ENCODE peak calls at places on chromosomes 2 and 18, in ten cellular contexts. O is PC-3; T is T-helper 2 cell treated with Interferon-gamma antibody and Interleukin-4, amounts not matched to agents 5 μg/mL and 100 μg/mL, for 36 hours; L is kidney; J is 8988T; R is skeletal muscle cell; V is stimulated activated CD8-positive, alpha-beta memory T cell treated with anti-CD3 and anti-CD28 coated beads, Interleukin-2, amount 100 ng/mL, for 48 hours; N is T-helper 1 cell; U is substantia nigra; S is anterior cingulate cortex. Y is an unnamed sample.
A peak's percentile ranks its signal among the peaks of the same experiment; 100 is the strongest.

GRCh38 chr2:64324746-64325410 is 129.1 kb upstream of the LGALSL start:
- DNase-seq in O (no peak), T (no peak), L (no peak), J (no peak), R (no peak), V (no peak), N (no peak), U (no peak), S (no peak), Y (no peak)

GRCh38 chr2:109065335-109065734 is 63.7 kb upstream of the SH3RF3 start:
- DNase-seq in O (no peak), T (no peak), L (no peak), J (no peak), R (no peak), V (no peak), N (no peak), U (no peak), S (peak; percentile 8), Y (peak; percentile 7)

GRCh38 chr2:55099493-55099877 is 49.2 kb upstream of the RTN4 start:
- DNase-seq in O (no peak), T (no peak), L (no peak), J (no peak), R (no peak), V (no peak), N (no peak), U (no peak), S (no peak), Y (no peak)

GRCh38 chr2:241508240-241508509 is 209 bp downstream of the STK25 start:
- DNase-seq in O (no peak), T (no peak), L (no peak), J (no peak), R (no peak), V (no peak), N (no peak), U (no peak), S (no peak), Y (no peak)

GRCh38 chr18:39200153-39200552 is 1634.6 kb upstream of the CELF4 start:
- DNase-seq in O (no peak), T (no peak), L (no peak), J (no peak), R (no peak), V (no peak), N (no peak), U (no peak), S (no peak), Y (no peak)

GRCh38 chr2:212532585-212532984 is 6.0 kb downstream of the ERBB4 start:
- DNase-seq in O (no peak), T (no peak), L (no peak), J (no peak), R (no peak), V (no peak), N (no peak), U (no peak), S (no peak), Y (no peak)

GRCh38 chr2:27029051-27029450 is 3.7 kb upstream of the TMEM214 start:
- DNase-seq in O (no peak), T (no peak), L (no peak), J (no peak), R (no peak), V (no peak), N (no peak), U (no peak), S (no peak), Y (no peak)

GRCh38 chr2:178482437-178482836 is 2.2 kb downstream of the PLEKHA3 start:
- DNase-seq in O (no peak), T (peak; percentile 7), L (no peak), J (no peak), R (no peak), V (no peak), N (peak; percentile 41), U (no peak), S (no peak), Y (no peak)

GRCh38 chr2:137857871-137858270 is 106.4 kb upstream of the HNMT start:
- DNase-seq in O (peak; percentile 31), T (no peak), L (no peak), J (no peak), R (no peak), V (no peak), N (no peak), U (no peak), S (no peak), Y (no peak)

GRCh38 chr2:234535359-234535758 is 38.5 kb upstream of the ARL4C start:
- DNase-seq in O (no peak), T (no peak), L (no peak), J (no peak), R (no peak), V (no peak), N (no peak), U (no peak), S (no peak), Y (no peak)

GRCh38 chr2:235595420-235596010 is 101.7 kb downstream of the AGAP1 start:
- DNase-seq in O (peak; percentile 80), T (no peak), L (peak; percentile 69), J (peak; percentile 38), R (peak; percentile 30), V (peak; percentile 4), N (peak; percentile 38), U (peak; percentile 72), S (peak; percentile 66), Y (peak; percentile 70)

GRCh38 chr2:99484205-99484604 is 5.6 kb downstream of the REV1 start:
- DNase-seq in O (no peak), T (no peak), L (no peak), J (no peak), R (no peak), V (no peak), N (no peak), U (no peak), S (no peak), Y (no peak)

GRCh38 chr2:219041252-219041651 is at the start of gene CFAP65:
- DNase-seq in O (peak; percentile 52), T (no peak), L (peak; percentile 54), J (no peak), R (peak; percentile 15), V (no peak), N (no peak), U (peak; percentile 61), S (peak; percentile 56), Y (peak; percentile 52)

GRCh38 chr2:55030766-55031165 is 19.5 kb downstream of the RTN4 start:
- DNase-seq in O (no peak), T (no peak), L (no peak), J (no peak), R (no peak), V (no peak), N (no peak), U (no peak), S (no peak), Y (no peak)

GRCh38 chr2:157052685-157053224 is 204.8 kb upstream of the GALNT5 start:
- DNase-seq in O (peak; percentile 71), T (no peak), L (no peak), J (no peak), R (peak; percentile 58), V (no peak), N (no peak), U (no peak), S (no peak), Y (no peak)

GRCh38 chr18:2971741-2972552 is 41.0 kb downstream of the LPIN2 start:
- DNase-seq in O (no peak), T (peak; percentile 75), L (peak; percentile 90), J (no peak), R (no peak), V (peak; percentile 31), N (peak; percentile 82), U (no peak), S (no peak), Y (peak; percentile 25)

GRCh38 chr2:33047939-33048338 is 101.2 kb downstream of the LTBP1 start:
- DNase-seq in O (no peak), T (no peak), L (no peak), J (no peak), R (no peak), V (no peak), N (no peak), U (no peak), S (no peak), Y (no peak)